ENCODE peak calls at places on chromosomes 16 and 17, in nine cellular contexts. D is HuH-7; Q is Calu3; O is breast epithelium; X is stimulated activated CD8-positive, alpha-beta memory T cell treated with anti-CD3 and anti-CD28 coated beads, Interleukin-7, amount 100 ng/mL, for 24 hours; W is activated T-helper 1 cell treated with anti-CD3 and anti-CD28 coated beads, Interleukin-12 subunit alpha, Interleukin-12 subunit beta, Interleukin-2, Interleukin-4 antibody, amounts not matched to agents 30 ng/mL and 10 ng/mL and 1 ng/mL, durations not matched to agents 14 hours and 24 hours and 36 hours; J is CD8-positive, alpha-beta T cell; B is tibial artery; Y is type B pancreatic cell. H is an unnamed sample.

GRCh38 chr17:37131064-37131463 is 182.3 kb downstream of the AATF start:
- DNase-seq in D (peak), Q (no peak), O (no peak), X (no peak), W (no peak), J (no peak), B (no peak), Y (no peak), H (no peak)

GRCh38 chr17:65489413-65490170 is 71.9 kb downstream of the AXIN2 start:
- DNase-seq in D (no peak), Q (no peak), O (no peak), X (no peak), W (no peak), J (no peak), B (no peak), Y (no peak), H (no peak)

GRCh38 chr17:56471661-56472060 is 121.8 kb upstream of the NOG start:
- DNase-seq in D (no peak), Q (no peak), O (no peak), X (no peak), W (no peak), J (no peak), B (no peak), Y (no peak), H (no peak)

GRCh38 chr16:13453325-13453724 is 466.6 kb upstream of the ERCC4 start:
- DNase-seq in D (no peak), Q (no peak), O (no peak), X (no peak), W (no peak), J (no peak), B (no peak), Y (no peak), H (no peak)

GRCh38 chr17:54172096-54172495 is 349.4 kb downstream of the KIF2B start:
- DNase-seq in D (no peak), Q (no peak), O (no peak), X (no peak), W (no peak), J (no peak), B (no peak), Y (no peak), H (no peak)

GRCh38 chr16:4976079-4976478 is 17.9 kb downstream of the SEC14L5 start:
- DNase-seq in D (no peak), Q (no peak), O (no peak), X (no peak), W (no peak), J (no peak), B (no peak), Y (no peak), H (no peak)

GRCh38 chr17:29682987-29683386 is 60.3 kb upstream of the CORO6 start:
- DNase-seq in D (no peak), Q (no peak), O (no peak), X (no peak), W (no peak), J (no peak), B (no peak), Y (no peak), H (no peak)

GRCh38 chr16:76459111-76459510 is 181.9 kb downstream of the CNTNAP4 start:
- DNase-seq in D (no peak), Q (no peak), O (no peak), X (no peak), W (no peak), J (no peak), B (no peak), Y (no peak), H (no peak)

GRCh38 chr17:65564793-65565192 is 3.3 kb upstream of the AXIN2 start:
- DNase-seq in D (no peak), Q (no peak), O (no peak), X (no peak), W (no peak), J (no peak), B (no peak), Y (no peak), H (no peak)

GRCh38 chr17:12686486-12686885 is 20.8 kb downstream of the MYOCD start:
- DNase-seq in D (no peak), Q (no peak), O (no peak), X (no peak), W (no peak), J (no peak), B (no peak), Y (no peak), H (no peak)

GRCh38 chr17:77424585-77425344 is 284.0 kb downstream of the SEC14L1 start:
- DNase-seq in D (no peak), Q (no peak), O (no peak), X (no peak), W (no peak), J (no peak), B (peak), Y (no peak), H (no peak)

GRCh38 chr17:606501-607243 is 108.0 kb downstream of the VPS53 start:
- DNase-seq in D (no peak), Q (no peak), O (no peak), X (no peak), W (no peak), J (no peak), B (no peak), Y (no peak), H (no peak)

GRCh38 chr17:34886831-34887230 is 74.4 kb downstream of the CCT6B start:
- DNase-seq in D (no peak), Q (no peak), O (no peak), X (no peak), W (no peak), J (no peak), B (no peak), Y (no peak), H (no peak)

GRCh38 chr17:80089762-80090161 is 11.6 kb upstream of the GAA start:
- DNase-seq in D (no peak), Q (no peak), O (no peak), X (no peak), W (no peak), J (no peak), B (no peak), Y (no peak), H (no peak)

GRCh38 chr17:16866436-16866835 is 105.5 kb downstream of the TNFRSF13B start:
- DNase-seq in D (no peak), Q (no peak), O (no peak), X (no peak), W (no peak), J (no peak), B (no peak), Y (no peak), H (no peak)

GRCh38 chr17:71438631-71439146 is 682.1 kb upstream of the SOX9 start:
- DNase-seq in D (peak), Q (peak), O (no peak), X (no peak), W (no peak), J (no peak), B (no peak), Y (no peak), H (no peak)

GRCh38 chr16:2915196-2915929 is 3.6 kb downstream of the FLYWCH1 start:
- DNase-seq in D (no peak), Q (no peak), O (no peak), X (no peak), W (no peak), J (no peak), B (no peak), Y (no peak), H (no peak)

GRCh38 chr16:9123401-9123800 is 32.0 kb downstream of the HAPSTR1 start:
- DNase-seq in D (no peak), Q (no peak), O (no peak), X (no peak), W (no peak), J (no peak), B (no peak), Y (no peak), H (no peak)

GRCh38 chr17:51354908-51355307 is 94.6 kb downstream of the UTP18 start:
- DNase-seq in D (no peak), Q (no peak), O (no peak), X (no peak), W (no peak), J (no peak), B (no peak), Y (no peak), H (no peak)

GRCh38 chr16:27745348-27745747 is 195.4 kb downstream of the KATNIP start:
- DNase-seq in D (no peak), Q (no peak), O (no peak), X (no peak), W (no peak), J (no peak), B (no peak), Y (no peak), H (no peak)

GRCh38 chr17:60577147-60577925 is 22.7 kb upstream of the PPM1D start:
- DNase-seq in D (no peak), Q (no peak), O (no peak), X (no peak), W (no peak), J (no peak), B (no peak), Y (no peak), H (no peak)

GRCh38 chr17:44004077-44004760 is at the start of gene NAGS:
- DNase-seq in D (peak), Q (peak), O (no peak), X (no peak), W (no peak), J (no peak), B (no peak), Y (no peak), H (no peak)

GRCh38 chr17:45246861-45247428 is 14.9 kb downstream of the SPATA32 start:
- DNase-seq in D (peak), Q (peak), O (no peak), X (no peak), W (no peak), J (no peak), B (no peak), Y (no peak), H (peak)